ENCODE peak calls at places on chromosomes 3 and 15, in eight cellular contexts. L is brain microvascular endothelial cell, K is lower leg skin, A is ovary, V is glutamatergic neuron, N is dorsolateral prefrontal cortex, D is Calu3, O is lower lobe of right lung. S is an unnamed sample.

GRCh38 chr3:173399001-173399400 is 1.5 kb downstream of the NLGN1 start:
- DNase-seq in L (no peak), K (no peak), A (no peak), V (no peak), N (no peak), D (no peak), O (no peak), S (no peak)

GRCh38 chr3:141998674-141999290 is 122.3 kb downstream of the ATP1B3 start:
- DNase-seq in L (no peak), K (no peak), A (no peak), V (no peak), N (no peak), D (no peak), O (no peak), S (no peak)

GRCh38 chr15:45637552-45638033 is 2.8 kb downstream of the SQOR start:
- DNase-seq in L (peak), K (peak), A (peak), V (no peak), N (no peak), D (no peak), O (no peak), S (no peak)

GRCh38 chr3:140953028-140953960 is 11.7 kb downstream of the SLC25A36 start:
- DNase-seq in L (no peak), K (no peak), A (no peak), V (no peak), N (no peak), D (no peak), O (no peak), S (no peak)

GRCh38 chr15:92682772-92683510 is 27.4 kb upstream of the FAM174B start:
- DNase-seq in L (no peak), K (no peak), A (no peak), V (no peak), N (no peak), D (no peak), O (no peak), S (no peak)

GRCh38 chr3:127484601-127485388 is 105.7 kb downstream of the TPRA1 start:
- DNase-seq in L (no peak), K (no peak), A (no peak), V (no peak), N (no peak), D (no peak), O (no peak), S (no peak)

GRCh38 chr3:12780776-12781175 is 15.7 kb upstream of the CAND2 start:
- DNase-seq in L (no peak), K (no peak), A (no peak), V (no peak), N (no peak), D (no peak), O (no peak), S (no peak)

GRCh38 chr3:38334656-38335055 is 11.9 kb upstream of the XYLB start:
- DNase-seq in L (no peak), K (no peak), A (no peak), V (no peak), N (no peak), D (no peak), O (no peak), S (no peak)

GRCh38 chr15:99628374-99629001 is 62.7 kb downstream of the MEF2A start:
- DNase-seq in L (no peak), K (no peak), A (no peak), V (no peak), N (no peak), D (no peak), O (no peak), S (no peak)
- TF ChIP-seq CTCF in L (no peak), K (no peak), A (no peak), V (no peak), N (no peak), D (no peak), O (no peak), S (no peak)

DNA sequence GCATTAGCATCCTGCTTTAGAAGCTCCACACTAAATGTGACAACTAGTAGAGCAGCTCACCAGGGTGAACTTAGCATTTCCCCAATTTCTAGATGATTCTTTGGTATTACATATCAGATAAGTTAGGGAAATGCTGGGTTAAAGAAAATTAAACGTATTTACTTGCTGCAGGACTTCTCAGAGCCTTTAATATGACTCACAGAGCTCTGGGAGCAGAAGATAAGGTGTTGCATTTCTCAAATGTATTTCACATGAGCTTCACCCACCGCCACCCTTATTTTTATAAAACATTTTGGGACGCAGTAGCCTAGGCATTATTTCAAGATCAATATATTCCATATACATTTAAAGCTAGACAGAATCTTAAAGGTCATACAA is 234.8 kb downstream of the EBLN2 start:
- DNase-seq in L (no peak), K (no peak), A (no peak), V (no peak), N (no peak), D (no peak), O (no peak), S (no peak)
- TF ChIP-seq CTCF in L (no peak), K (no peak), A (no peak), V (no peak), N (no peak), D (no peak), O (no peak), S (no peak)

GRCh38 chr3:112699436-112699978 is 58.6 kb upstream of the CCDC80 start:
- DNase-seq in L (peak), K (no peak), A (no peak), V (no peak), N (no peak), D (peak), O (no peak), S (no peak)
- TF ChIP-seq CTCF in L (peak), K (no peak), A (no peak), V (no peak), N (no peak), D (no peak), O (no peak), S (no peak)

DNA sequence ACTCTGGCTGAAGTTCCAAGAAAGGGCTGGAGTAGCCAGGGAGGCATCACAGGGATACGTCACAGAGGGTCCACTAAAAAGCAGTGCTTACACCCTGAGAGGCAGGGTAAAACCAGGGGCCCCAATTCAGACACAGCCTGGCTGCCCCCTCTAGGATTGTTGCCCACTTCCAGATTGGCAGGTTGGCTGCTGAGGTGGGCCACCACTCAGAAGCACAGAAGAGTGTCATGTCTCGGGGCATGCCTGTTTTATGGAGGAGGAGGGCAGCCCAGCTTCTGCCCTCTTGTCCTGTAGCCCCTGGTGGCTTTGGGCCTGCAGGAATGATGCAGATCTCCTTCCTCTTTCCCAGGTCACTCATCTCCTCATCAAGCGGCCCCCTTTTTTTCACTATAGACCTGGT is 24.0 kb downstream of the NOX5 start:
- DNase-seq in L (no peak), K (no peak), A (no peak), V (no peak), N (no peak), D (no peak), O (no peak), S (no peak)
- TF ChIP-seq CTCF in L (no peak), K (no peak), A (no peak), V (no peak), N (no peak), D (no peak), O (no peak), S (no peak)